ENCODE peak calls at places on chromosomes 1 and 21, in eight cellular contexts. P, Y, J, V, O, G, R and U are unnamed samples.

GRCh38 chr1:29964718-29965533 is 728.6 kb downstream of the PTPRU start:
- DNase-seq in R (no peak), P (no peak), V (no peak), Y (no peak), O (no peak), J (no peak), G (no peak), U (no peak)

GRCh38 chr1:187943606-187944403 is 1115.1 kb downstream of the PLA2G4A start:
- DNase-seq in O (no peak), J (no peak), V (no peak), R (no peak), Y (peak), G (no peak), P (no peak), U (no peak)

GRCh38 chr1:62746086-62746808 is 37.7 kb upstream of the ATG4C start:
- DNase-seq in J (no peak), O (no peak), Y (peak), P (no peak), G (peak), V (peak), R (no peak), U (peak)

GRCh38 chr1:6653651-6654290 is 29.1 kb downstream of the THAP3 start:
- DNase-seq in O (no peak), V (no peak), J (no peak), P (no peak), Y (no peak), G (no peak), R (no peak), U (no peak)

GRCh38 chr1:20058531-20058930 is 11.5 kb upstream of the PLA2G5 start:
- DNase-seq in J (no peak), V (peak), O (peak), G (peak), Y (peak), P (no peak), R (no peak), U (peak)

GRCh38 chr21:16536661-16537359 is 807.0 kb downstream of the USP25 start:
- DNase-seq in O (no peak), J (no peak), G (peak), R (no peak), Y (peak), V (peak), P (no peak), U (peak)

GRCh38 chr1:5731110-5731423 is 261.2 kb downstream of the NPHP4 start:
- DNase-seq in G (no peak), V (no peak), R (no peak), P (no peak), J (no peak), Y (no peak), O (no peak), U (no peak)

GRCh38 chr1:84353665-84354064 is 44.6 kb upstream of the DNASE2B start:
- DNase-seq in Y (no peak), P (no peak), G (peak), R (no peak), V (no peak), O (no peak), J (no peak), U (peak)

GRCh38 chr1:53025034-53025777 is 36.8 kb upstream of the PODN start:
- DNase-seq in J (no peak), R (no peak), G (peak), P (no peak), Y (peak), O (no peak), V (peak), U (peak)

GRCh38 chr1:155006601-155007101 is 4.0 kb downstream of the ZBTB7B start:
- DNase-seq in R (no peak), P (no peak), O (peak), G (peak), J (no peak), V (peak), Y (no peak), U (no peak)

GRCh38 chr1:67522001-67522441 is 91.8 kb upstream of the SERBP1 start:
- DNase-seq in O (no peak), P (no peak), G (no peak), Y (no peak), J (no peak), R (no peak), V (no peak), U (no peak)

GRCh38 chr1:176203735-176204134 is 3.4 kb downstream of the COP1 start:
- DNase-seq in Y (no peak), R (no peak), V (no peak), P (no peak), J (no peak), O (no peak), G (no peak), U (no peak)

GRCh38 chr1:224133741-224134299 is 19.9 kb downstream of the FBXO28 start:
- DNase-seq in J (no peak), V (no peak), Y (no peak), P (no peak), R (no peak), G (no peak), O (no peak), U (no peak)

GRCh38 chr1:198701250-198701649 is 62.4 kb downstream of the PTPRC start:
- DNase-seq in O (no peak), V (no peak), J (no peak), P (no peak), R (no peak), G (no peak), Y (no peak), U (no peak)